ENCODE peak calls at places on chromosome 12, in ten cellular contexts. One of them, this sample, is unnamed.

GRCh38 chr12:48973992-48974673 is 2.6 kb upstream of the WNT10B start:
- DNase-seq in HL-60: no peak
- DNase-seq in EL: peak; percentile 47
- DNase-seq in dermis blood vessel endothelial cell: peak; percentile 74
- DNase-seq in left colon: no peak
- DNase-seq in hypothalamus: no peak
- DNase-seq in T-helper 9 cell: peak; percentile 38
- DNase-seq in PC-3: no peak
- DNase-seq in choroid plexus epithelial cell: peak; percentile 73
- DNase-seq in AG09309: no peak
- DNase-seq in this sample: no peak

GRCh38 chr12:1908758-1909157 is 9.7 kb downstream of the CACNA2D4 start:
- DNase-seq in AG09309: no peak
- DNase-seq in left colon: no peak
- DNase-seq in HL-60: no peak
- DNase-seq in T-helper 9 cell: no peak
- DNase-seq in PC-3: no peak
- DNase-seq in EL: no peak
- DNase-seq in hypothalamus: no peak
- DNase-seq in choroid plexus epithelial cell: no peak
- DNase-seq in dermis blood vessel endothelial cell: no peak
- DNase-seq in this sample: no peak

GRCh38 chr12:67760586-67761275 is 112.2 kb downstream of the DYRK2 start:
- DNase-seq in HL-60: no peak
- DNase-seq in left colon: no peak
- DNase-seq in hypothalamus: no peak
- DNase-seq in AG09309: no peak
- DNase-seq in EL: no peak
- DNase-seq in dermis blood vessel endothelial cell: no peak
- DNase-seq in T-helper 9 cell: no peak
- DNase-seq in PC-3: no peak
- DNase-seq in choroid plexus epithelial cell: no peak
- DNase-seq in this sample: no peak

GRCh38 chr12:64452559-64453329 is 824 bp downstream of the TBK1 start:
- DNase-seq in AG09309: peak; percentile 74
- DNase-seq in hypothalamus: no peak
- DNase-seq in left colon: no peak
- DNase-seq in HL-60: peak; percentile 22
- DNase-seq in PC-3: peak; percentile 93
- DNase-seq in T-helper 9 cell: no peak
- DNase-seq in EL: peak; percentile 77
- DNase-seq in choroid plexus epithelial cell: peak; percentile 89
- DNase-seq in dermis blood vessel endothelial cell: peak; percentile 79
- DNase-seq in this sample: no peak

GRCh38 chr12:116780942-116781341 is 42.8 kb downstream of the RNFT2 start:
- DNase-seq in EL: no peak
- DNase-seq in AG09309: no peak
- DNase-seq in T-helper 9 cell: no peak
- DNase-seq in HL-60: no peak
- DNase-seq in choroid plexus epithelial cell: no peak
- DNase-seq in left colon: no peak
- DNase-seq in hypothalamus: no peak
- DNase-seq in dermis blood vessel endothelial cell: no peak
- DNase-seq in PC-3: no peak
- DNase-seq in this sample: no peak

GRCh38 chr12:125079943-125080645 is 14.9 kb downstream of the AACS start:
- DNase-seq in HL-60: no peak
- DNase-seq in dermis blood vessel endothelial cell: no peak
- DNase-seq in choroid plexus epithelial cell: peak; percentile 71
- DNase-seq in EL: no peak
- DNase-seq in T-helper 9 cell: no peak
- DNase-seq in PC-3: no peak
- DNase-seq in AG09309: no peak
- DNase-seq in left colon: no peak
- DNase-seq in hypothalamus: no peak
- DNase-seq in this sample: no peak

GRCh38 chr12:43338848-43339526 is 213.0 kb downstream of the ADAMTS20 start:
- DNase-seq in dermis blood vessel endothelial cell: peak; percentile 65
- DNase-seq in T-helper 9 cell: no peak
- DNase-seq in HL-60: peak; percentile 18
- DNase-seq in choroid plexus epithelial cell: peak; percentile 92
- DNase-seq in AG09309: peak; percentile 49
- DNase-seq in left colon: no peak
- DNase-seq in EL: peak; percentile 80
- DNase-seq in hypothalamus: no peak
- DNase-seq in PC-3: peak; percentile 70
- DNase-seq in this sample: no peak

GRCh38 chr12:107749094-107749493 is 11.8 kb downstream of the PRDM4 start:
- DNase-seq in PC-3: peak; percentile 66
- DNase-seq in hypothalamus: no peak
- DNase-seq in HL-60: no peak
- DNase-seq in choroid plexus epithelial cell: peak; percentile 31
- DNase-seq in dermis blood vessel endothelial cell: no peak
- DNase-seq in AG09309: peak; percentile 23
- DNase-seq in EL: peak; percentile 66
- DNase-seq in left colon: no peak
- DNase-seq in T-helper 9 cell: no peak
- DNase-seq in this sample: no peak

GRCh38 chr12:42221722-42222121 is 16.3 kb downstream of the YAF2 start:
- DNase-seq in EL: no peak
- DNase-seq in left colon: no peak
- DNase-seq in choroid plexus epithelial cell: no peak
- DNase-seq in AG09309: no peak
- DNase-seq in PC-3: no peak
- DNase-seq in HL-60: no peak
- DNase-seq in T-helper 9 cell: no peak
- DNase-seq in hypothalamus: no peak
- DNase-seq in dermis blood vessel endothelial cell: no peak
- DNase-seq in this sample: no peak

GRCh38 chr12:132986885-132987225 is 688 bp downstream of the ZNF26 start:
- DNase-seq in AG09309: no peak
- DNase-seq in left colon: no peak
- DNase-seq in choroid plexus epithelial cell: peak; percentile 42
- DNase-seq in dermis blood vessel endothelial cell: peak; percentile 38
- DNase-seq in T-helper 9 cell: no peak
- DNase-seq in HL-60: no peak
- DNase-seq in PC-3: peak; percentile 21
- DNase-seq in hypothalamus: no peak
- DNase-seq in EL: peak; percentile 25
- DNase-seq in this sample: no peak

GRCh38 chr12:6330999-6331714 is 10.7 kb downstream of the TNFRSF1A start:
- DNase-seq in choroid plexus epithelial cell: no peak
- DNase-seq in HL-60: no peak
- DNase-seq in T-helper 9 cell: no peak
- DNase-seq in PC-3: no peak
- DNase-seq in dermis blood vessel endothelial cell: no peak
- DNase-seq in hypothalamus: no peak
- DNase-seq in EL: no peak
- DNase-seq in left colon: no peak
- DNase-seq in AG09309: no peak
- DNase-seq in this sample: no peak

GRCh38 chr12:39682689-39683477 is 63.3 kb upstream of the ABCD2 start:
- DNase-seq in hypothalamus: no peak
- DNase-seq in AG09309: no peak
- DNase-seq in choroid plexus epithelial cell: no peak
- DNase-seq in HL-60: no peak
- DNase-seq in PC-3: no peak
- DNase-seq in left colon: no peak
- DNase-seq in dermis blood vessel endothelial cell: no peak
- DNase-seq in EL: no peak
- DNase-seq in T-helper 9 cell: no peak
- DNase-seq in this sample: no peak

GRCh38 chr12:107864235-107864634 is 89.7 kb downstream of the ASCL4 start:
- DNase-seq in PC-3: no peak
- DNase-seq in T-helper 9 cell: no peak
- DNase-seq in left colon: no peak
- DNase-seq in choroid plexus epithelial cell: no peak
- DNase-seq in EL: no peak
- DNase-seq in dermis blood vessel endothelial cell: no peak
- DNase-seq in hypothalamus: no peak
- DNase-seq in AG09309: no peak
- DNase-seq in HL-60: no peak
- DNase-seq in this sample: no peak

GRCh38 chr12:13005649-13006048 is 5.6 kb upstream of the HEBP1 start:
- DNase-seq in T-helper 9 cell: no peak
- DNase-seq in PC-3: no peak
- DNase-seq in EL: no peak
- DNase-seq in AG09309: no peak
- DNase-seq in hypothalamus: no peak
- DNase-seq in choroid plexus epithelial cell: no peak
- DNase-seq in left colon: no peak
- DNase-seq in HL-60: no peak
- DNase-seq in dermis blood vessel endothelial cell: no peak
- DNase-seq in this sample: no peak

GRCh38 chr12:75908961-75909699 is 122.4 kb downstream of the PHLDA1 start:
- DNase-seq in T-helper 9 cell: no peak
- DNase-seq in choroid plexus epithelial cell: peak; percentile 92
- DNase-seq in left colon: peak; percentile 32
- DNase-seq in hypothalamus: peak; percentile 4
- DNase-seq in HL-60: no peak
- DNase-seq in AG09309: peak; percentile 29
- DNase-seq in EL: peak; percentile 47
- DNase-seq in dermis blood vessel endothelial cell: peak; percentile 95
- DNase-seq in PC-3: peak; percentile 41
- DNase-seq in this sample: no peak

GRCh38 chr12:110199360-110200123 is 75.4 kb downstream of the IFT81 start:
- DNase-seq in EL: peak; percentile 60
- DNase-seq in PC-3: peak; percentile 30
- DNase-seq in hypothalamus: no peak
- DNase-seq in dermis blood vessel endothelial cell: peak; percentile 94
- DNase-seq in left colon: no peak
- DNase-seq in AG09309: no peak
- DNase-seq in T-helper 9 cell: no peak
- DNase-seq in HL-60: no peak
- DNase-seq in choroid plexus epithelial cell: peak; percentile 94
- DNase-seq in this sample: no peak

This sample was measured in T-helper 22 cell.